ENCODE peak calls at places on chromosome 1, in six cellular contexts. One of them, this sample, is unnamed.

GRCh38 chr1:9942399-9942938 is 722 bp downstream of the LZIC start:
- DNase-seq in NCI-H1105 treated with DMSO at 0.1 percent for 48 hours: peak; percentile 72
- DNase-seq in kidney tubule cell: peak; percentile 72
- DNase-seq in HuH-7.5: peak; percentile 42
- DNase-seq in bronchial epithelial cell: peak; percentile 61
- DNase-seq in NCI-H524: peak; percentile 61
- DNase-seq in this sample: no peak

GRCh38 chr1:68116643-68117235 is 66.3 kb upstream of the DIRAS3 start:
- DNase-seq in NCI-H1105 treated with DMSO at 0.1 percent for 48 hours: peak; percentile 66
- DNase-seq in bronchial epithelial cell: peak; percentile 37
- DNase-seq in kidney tubule cell: peak; percentile 63
- DNase-seq in HuH-7.5: no peak
- DNase-seq in NCI-H524: peak; percentile 49
- DNase-seq in this sample: no peak

GRCh38 chr1:77841574-77841973 is 46.9 kb upstream of the NEXN start:
- DNase-seq in bronchial epithelial cell: no peak
- DNase-seq in kidney tubule cell: no peak
- DNase-seq in NCI-H1105 treated with DMSO at 0.1 percent for 48 hours: no peak
- DNase-seq in HuH-7.5: no peak
- DNase-seq in NCI-H524: no peak
- DNase-seq in this sample: no peak

GRCh38 chr1:19156676-19157075 is 53.4 kb downstream of the UBR4 start:
- DNase-seq in bronchial epithelial cell: peak; percentile 31
- DNase-seq in HuH-7.5: no peak
- DNase-seq in NCI-H1105 treated with DMSO at 0.1 percent for 48 hours: no peak
- DNase-seq in kidney tubule cell: peak; percentile 76
- DNase-seq in NCI-H524: no peak
- DNase-seq in this sample: no peak

GRCh38 chr1:20443703-20444587 is 42.1 kb downstream of the CAMK2N1 start:
- DNase-seq in NCI-H1105 treated with DMSO at 0.1 percent for 48 hours: no peak
- DNase-seq in kidney tubule cell: peak; percentile 50
- DNase-seq in bronchial epithelial cell: peak; percentile 73
- DNase-seq in HuH-7.5: no peak
- DNase-seq in NCI-H524: no peak
- DNase-seq in this sample: no peak

GRCh38 chr1:1344672-1345361 is 4.4 kb downstream of the DVL1 start:
- DNase-seq in kidney tubule cell: peak; percentile 95
- DNase-seq in HuH-7.5: peak; percentile 96
- DNase-seq in NCI-H1105 treated with DMSO at 0.1 percent for 48 hours: no peak
- DNase-seq in bronchial epithelial cell: peak; percentile 94
- DNase-seq in NCI-H524: no peak
- DNase-seq in this sample: no peak

GRCh38 chr1:160767417-160768294 is 28.3 kb upstream of the LY9 start:
- DNase-seq in bronchial epithelial cell: peak; percentile 98
- DNase-seq in NCI-H1105 treated with DMSO at 0.1 percent for 48 hours: no peak
- DNase-seq in kidney tubule cell: no peak
- DNase-seq in HuH-7.5: no peak
- DNase-seq in NCI-H524: no peak
- DNase-seq in this sample: peak; percentile 21

GRCh38 chr1:76219589-76219914 is 145.0 kb downstream of the ST6GALNAC3 start:
- DNase-seq in kidney tubule cell: no peak
- DNase-seq in NCI-H1105 treated with DMSO at 0.1 percent for 48 hours: no peak
- DNase-seq in NCI-H524: no peak
- DNase-seq in HuH-7.5: no peak
- DNase-seq in bronchial epithelial cell: no peak
- DNase-seq in this sample: no peak

GRCh38 chr1:75727571-75727970 is 3.1 kb downstream of the ACADM start:
- DNase-seq in NCI-H1105 treated with DMSO at 0.1 percent for 48 hours: no peak
- DNase-seq in HuH-7.5: no peak
- DNase-seq in bronchial epithelial cell: no peak
- DNase-seq in NCI-H524: no peak
- DNase-seq in kidney tubule cell: no peak
- DNase-seq in this sample: no peak

GRCh38 chr1:151211972-151212705 is 13.8 kb downstream of the PIP5K1A start:
- DNase-seq in kidney tubule cell: peak; percentile 57
- DNase-seq in NCI-H524: no peak
- DNase-seq in NCI-H1105 treated with DMSO at 0.1 percent for 48 hours: no peak
- DNase-seq in bronchial epithelial cell: peak; percentile 38
- DNase-seq in HuH-7.5: no peak
- DNase-seq in this sample: no peak

GRCh38 chr1:61301824-61302652 is 219.7 kb downstream of the NFIA start:
- DNase-seq in kidney tubule cell: peak; percentile 86
- DNase-seq in bronchial epithelial cell: peak; percentile 64
- DNase-seq in HuH-7.5: no peak
- DNase-seq in NCI-H524: no peak
- DNase-seq in NCI-H1105 treated with DMSO at 0.1 percent for 48 hours: no peak
- DNase-seq in this sample: no peak

GRCh38 chr1:198165927-198166647 is 9.3 kb downstream of the NEK7 start:
- DNase-seq in HuH-7.5: no peak
- DNase-seq in NCI-H1105 treated with DMSO at 0.1 percent for 48 hours: no peak
- DNase-seq in NCI-H524: no peak
- DNase-seq in bronchial epithelial cell: no peak
- DNase-seq in kidney tubule cell: peak; percentile 50
- DNase-seq in this sample: no peak

GRCh38 chr1:152442765-152443164 is 28.7 kb upstream of the CRNN start:
- DNase-seq in kidney tubule cell: peak; percentile 27
- DNase-seq in NCI-H1105 treated with DMSO at 0.1 percent for 48 hours: no peak
- DNase-seq in HuH-7.5: no peak
- DNase-seq in bronchial epithelial cell: peak; percentile 92
- DNase-seq in NCI-H524: no peak
- DNase-seq in this sample: no peak

GRCh38 chr1:8495928-8496401 is 178.1 kb downstream of the SLC45A1 start:
- DNase-seq in HuH-7.5: no peak
- DNase-seq in kidney tubule cell: peak; percentile 54
- DNase-seq in NCI-H1105 treated with DMSO at 0.1 percent for 48 hours: no peak
- DNase-seq in NCI-H524: no peak
- DNase-seq in bronchial epithelial cell: peak; percentile 39
- DNase-seq in this sample: no peak

GRCh38 chr1:248783367-248783766 is 27.8 kb upstream of the LYPD8 start:
- DNase-seq in NCI-H524: peak; percentile 33
- DNase-seq in HuH-7.5: no peak
- DNase-seq in kidney tubule cell: no peak
- DNase-seq in NCI-H1105 treated with DMSO at 0.1 percent for 48 hours: no peak
- DNase-seq in bronchial epithelial cell: no peak
- DNase-seq in this sample: no peak

GRCh38 chr1:157542676-157543075 is 9.6 kb downstream of the FCRL5 start:
- DNase-seq in bronchial epithelial cell: no peak
- DNase-seq in NCI-H524: no peak
- DNase-seq in HuH-7.5: no peak
- DNase-seq in kidney tubule cell: peak; percentile 79
- DNase-seq in NCI-H1105 treated with DMSO at 0.1 percent for 48 hours: peak; percentile 71
- DNase-seq in this sample: no peak

GRCh38 chr1:39902121-39902807 is 547 bp upstream of the MYCL start:
- DNase-seq in NCI-H1105 treated with DMSO at 0.1 percent for 48 hours: peak; percentile 98
- DNase-seq in kidney tubule cell: peak; percentile 68
- DNase-seq in HuH-7.5: peak; percentile 67
- DNase-seq in bronchial epithelial cell: peak; percentile 60
- DNase-seq in NCI-H524: peak; percentile 92
- DNase-seq in this sample: peak; percentile 57

GRCh38 chr1:216119600-216119999 is 303.6 kb downstream of the USH2A start:
- DNase-seq in kidney tubule cell: peak; percentile 47
- DNase-seq in bronchial epithelial cell: peak; percentile 40
- DNase-seq in HuH-7.5: peak; percentile 5
- DNase-seq in NCI-H524: peak; percentile 43
- DNase-seq in NCI-H1105 treated with DMSO at 0.1 percent for 48 hours: peak; percentile 47
- DNase-seq in this sample: no peak

GRCh38 chr1:86429830-86430229 is 5.9 kb downstream of the CLCA2 start:
- DNase-seq in NCI-H1105 treated with DMSO at 0.1 percent for 48 hours: no peak
- DNase-seq in kidney tubule cell: peak; percentile 87
- DNase-seq in HuH-7.5: no peak
- DNase-seq in bronchial epithelial cell: peak; percentile 98
- DNase-seq in NCI-H524: no peak
- DNase-seq in this sample: no peak

GRCh38 chr1:119564548-119564947 is 57.5 kb downstream of the HSD3B1 start:
- DNase-seq in NCI-H1105 treated with DMSO at 0.1 percent for 48 hours: no peak
- DNase-seq in NCI-H524: no peak
- DNase-seq in kidney tubule cell: no peak
- DNase-seq in bronchial epithelial cell: no peak
- DNase-seq in HuH-7.5: no peak
- DNase-seq in this sample: no peak

GRCh38 chr1:221868894-221869293 is 127.0 kb upstream of the DUSP10 start:
- DNase-seq in HuH-7.5: no peak
- DNase-seq in kidney tubule cell: peak; percentile 50
- DNase-seq in NCI-H1105 treated with DMSO at 0.1 percent for 48 hours: peak; percentile 21
- DNase-seq in NCI-H524: no peak
- DNase-seq in bronchial epithelial cell: peak; percentile 95
- DNase-seq in this sample: no peak

GRCh38 chr1:81760487-81761097 is 40.1 kb upstream of the ADGRL2 start:
- DNase-seq in bronchial epithelial cell: peak; percentile 41
- DNase-seq in NCI-H524: peak; percentile 15
- DNase-seq in NCI-H1105 treated with DMSO at 0.1 percent for 48 hours: no peak
- DNase-seq in kidney tubule cell: no peak
- DNase-seq in HuH-7.5: no peak
- DNase-seq in this sample: no peak

GRCh38 chr1:158793604-158794003 is 12.6 kb upstream of the OR6N2 start:
- DNase-seq in NCI-H524: no peak
- DNase-seq in NCI-H1105 treated with DMSO at 0.1 percent for 48 hours: no peak
- DNase-seq in kidney tubule cell: no peak
- DNase-seq in HuH-7.5: no peak
- DNase-seq in bronchial epithelial cell: no peak
- DNase-seq in this sample: no peak

GRCh38 chr1:68544651-68545050 is 47.8 kb upstream of the DEPDC1 start:
- DNase-seq in kidney tubule cell: no peak
- DNase-seq in NCI-H1105 treated with DMSO at 0.1 percent for 48 hours: no peak
- DNase-seq in HuH-7.5: no peak
- DNase-seq in NCI-H524: no peak
- DNase-seq in bronchial epithelial cell: no peak
- DNase-seq in this sample: no peak

GRCh38 chr1:67880056-67880601 is 46.9 kb upstream of the GNG12 start:
- DNase-seq in HuH-7.5: no peak
- DNase-seq in bronchial epithelial cell: peak; percentile 84
- DNase-seq in NCI-H524: no peak
- DNase-seq in NCI-H1105 treated with DMSO at 0.1 percent for 48 hours: peak; percentile 96
- DNase-seq in kidney tubule cell: peak; percentile 10
- DNase-seq in this sample: no peak

This sample was measured in activated effector memory CD4-positive, alpha-beta T cell treated with Interleukin-2 at 50 U/mL for 16 hours.